ENCODE peak calls at places on chromosomes 13 and 19, in four cellular contexts. C is PC-3, A is IMR-90, V is mesenchymal stem cell. G is an unnamed sample.

GRCh38 chr13:76271728-76272232 is 614.4 kb downstream of the KCTD12 start:
- DNase-seq in C (no peak), A (peak; percentile 7), V (no peak), G (no peak)

GRCh38 chr13:87535911-87536310 is 135.3 kb upstream of the SLITRK5 start:
- DNase-seq in C (peak; percentile 3), A (no peak), V (no peak), G (no peak)

GRCh38 chr19:9711815-9712214 is 36.9 kb upstream of the ZNF562 start:
- DNase-seq in C (no peak), A (no peak), V (no peak), G (no peak)

GRCh38 chr19:1252818-1253513 is 4.6 kb downstream of the MIDN start:
- DNase-seq in C (peak; percentile 79), A (peak; percentile 97), V (peak; percentile 98), G (peak; percentile 96)

GRCh38 chr19:56547535-56547934 is 8.8 kb downstream of the ZFP28 start:
- DNase-seq in C (no peak), A (no peak), V (no peak), G (no peak)

GRCh38 chr19:29006057-29006735 is 206.8 kb downstream of the UQCRFS1 start:
- DNase-seq in C (no peak), A (peak; percentile 57), V (no peak), G (no peak)

GRCh38 chr13:71621152-71622124 is 245.6 kb downstream of the DACH1 start:
- DNase-seq in C (no peak), A (no peak), V (peak; percentile 34), G (no peak)

GRCh38 chr19:853014-853553 is 981 bp downstream of the ELANE start:
- DNase-seq in C (no peak), A (no peak), V (no peak), G (no peak)

GRCh38 chr13:30821421-30821820 is 84.7 kb upstream of the MEDAG start:
- DNase-seq in C (no peak), A (no peak), V (no peak), G (no peak)

GRCh38 chr13:93036380-93036779 is 190.2 kb upstream of the GPC6 start:
- DNase-seq in C (no peak), A (no peak), V (no peak), G (no peak)

GRCh38 chr19:15640294-15640903 is at the start of gene CYP4F3:
- DNase-seq in C (peak; percentile 87), A (no peak), V (no peak), G (no peak)

GRCh38 chr19:28372800-28373199 is 840.2 kb downstream of the UQCRFS1 start:
- DNase-seq in C (no peak), A (no peak), V (no peak), G (no peak)

GRCh38 chr19:10884273-10884672 is 12.9 kb downstream of the CARM1 start:
- DNase-seq in C (peak; percentile 65), A (peak; percentile 77), V (peak; percentile 89), G (no peak)

GRCh38 chr19:38213911-38214625 is 10.0 kb downstream of the DPF1 start:
- DNase-seq in C (peak; percentile 18), A (peak; percentile 61), V (peak; percentile 34), G (peak; percentile 59)

GRCh38 chr13:113356594-113356993 is 7.3 kb downstream of the GRTP1 start:
- DNase-seq in C (no peak), A (no peak), V (no peak), G (no peak)

GRCh38 chr19:12156254-12157058 is at the start of gene ZNF625:
- DNase-seq in C (peak; percentile 91), A (peak; percentile 87), V (peak; percentile 91), G (peak; percentile 61)

GRCh38 chr13:101326710-101327109 is 89.6 kb downstream of the NALCN start:
- DNase-seq in C (no peak), A (no peak), V (no peak), G (no peak)

GRCh38 chr19:56222901-56223300 is 20.8 kb downstream of the ZSCAN5C start:
- DNase-seq in C (no peak), A (no peak), V (no peak), G (no peak)

GRCh38 chr19:571127-571974 is 1.0 kb upstream of the BSG start:
- DNase-seq in C (peak; percentile 68), A (peak; percentile 35), V (peak; percentile 81), G (peak; percentile 81)

GRCh38 chr13:51370116-51370515 is 30.6 kb downstream of the SERPINE3 start:
- DNase-seq in C (no peak), A (peak; percentile 41), V (peak; percentile 77), G (no peak)

GRCh38 chr19:50377051-50377441 is 789 bp downstream of the NR1H2 start:
- DNase-seq in C (peak; percentile 43), A (no peak), V (peak; percentile 17), G (no peak)

DNA sequence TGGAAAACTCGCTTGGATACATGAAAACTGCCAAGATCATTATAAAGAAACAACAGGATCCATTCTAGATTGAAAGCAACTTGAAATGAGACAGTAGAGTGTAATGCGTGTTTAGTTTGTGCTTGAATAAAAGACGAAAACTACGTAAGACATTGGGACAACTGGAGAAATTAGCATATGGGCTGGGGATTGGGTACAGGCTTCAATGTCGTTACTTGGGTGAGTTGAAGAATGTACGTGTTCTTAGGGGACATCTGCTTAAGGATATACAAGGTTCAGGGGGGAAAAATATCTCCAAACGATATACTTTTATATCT is 471 bp upstream of the ERVK3-1 start:
- DNase-seq in C (no peak), A (no peak), V (no peak), G (no peak)
- H2AFZ ChIP-seq in C (peak overlapping the region; percentile 84), A (no peak overlapping the region), V (no peak overlapping the region), G (peak overlapping the region; percentile 90)

GRCh38 chr19:42113641-42114348 is 18.5 kb downstream of the POU2F2 start:
- DNase-seq in C (peak; percentile 92), A (peak; percentile 99), V (peak; percentile 98), G (peak; percentile 83)
- H3K9ac ChIP-seq in C (peak overlapping the region; percentile 63), A (peak overlapping the region; percentile 20), V (peak overlapping the region; percentile 87), G (no peak overlapping the region)

GRCh38 chr13:63208811-63209210 is 1793.2 kb upstream of the PCDH20 start:
- DNase-seq in C (no peak), A (peak; percentile 57), V (peak; percentile 28), G (no peak)
- H2AFZ ChIP-seq in C (no peak overlapping the region), A (no peak overlapping the region), V (no peak overlapping the region), G (no peak overlapping the region)

DNA sequence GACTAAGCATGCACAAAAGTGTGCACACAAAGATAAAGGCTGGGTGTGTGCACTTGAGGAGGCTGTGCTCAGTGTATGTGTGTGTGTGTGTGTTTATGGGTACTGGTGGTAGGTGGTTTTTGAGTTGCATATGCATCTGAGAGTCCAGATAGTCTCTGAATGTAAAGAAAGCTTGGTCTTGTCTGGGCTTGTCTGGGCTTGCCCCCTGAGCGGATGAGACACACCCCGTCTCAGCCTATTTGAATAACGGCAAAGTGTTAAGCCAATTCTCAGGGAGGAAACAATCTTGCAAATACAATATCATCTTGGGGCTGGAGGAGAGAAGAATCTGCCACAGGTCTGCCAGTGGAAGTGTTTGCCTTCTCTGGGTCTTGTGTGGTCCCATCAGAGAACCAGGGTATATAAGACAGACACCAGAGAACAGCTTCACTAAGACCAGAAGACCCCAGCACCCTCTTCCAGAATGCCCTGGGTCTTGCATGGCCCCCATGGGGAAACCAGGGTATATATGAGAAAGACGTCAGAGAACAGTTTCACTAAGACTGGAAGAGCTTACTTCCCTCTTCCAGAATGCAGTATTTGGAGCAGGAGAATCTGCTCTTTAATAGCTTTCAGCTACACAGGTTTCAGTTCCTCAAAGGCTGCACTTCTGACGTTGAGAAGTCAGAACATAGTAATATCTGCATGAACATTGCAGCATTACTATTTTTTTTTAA is 13.4 kb downstream of the CD70 start:
- DNase-seq in C (no peak), A (no peak), V (no peak), G (peak; percentile 91)
- H3K9ac ChIP-seq in C (no peak overlapping the region), A (no peak overlapping the region), V (no peak overlapping the region), G (peak overlapping the region; percentile 59)

DNA sequence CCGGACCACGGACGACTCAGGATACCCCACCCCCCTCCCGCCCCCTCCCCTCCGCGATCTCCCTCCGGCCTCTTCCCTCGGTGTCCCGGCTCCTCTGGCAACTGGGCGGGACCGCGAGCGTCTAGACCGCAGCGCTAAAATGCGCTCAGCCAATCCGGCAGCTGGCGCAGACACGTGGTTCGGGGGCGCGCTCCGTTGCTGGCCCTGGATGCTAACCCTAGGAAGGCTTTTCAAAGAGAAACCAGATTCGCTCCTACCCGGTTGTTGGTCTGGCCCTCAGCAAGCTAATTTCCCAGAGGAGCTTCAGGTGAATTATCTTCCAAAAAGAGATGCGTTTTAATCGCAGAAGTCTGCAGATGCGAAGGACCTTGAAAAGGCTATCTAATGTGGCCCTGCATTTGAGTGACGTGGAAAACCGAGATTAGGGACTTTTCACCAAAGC is at the start of gene DZIP1:
- DNase-seq in C (peak; percentile 40), A (peak; percentile 83), V (peak; percentile 90), G (no peak)
- H2AFZ ChIP-seq in C (peak within 1 kb of the TSS; percentile 97), A (peak within 1 kb of the TSS; percentile 95), V (peak within 1 kb of the TSS; percentile 89), G (no peak within 1 kb of the TSS)

GRCh38 chr19:39347332-39348227 is 5.4 kb downstream of the SAMD4B start:
- DNase-seq in C (no peak), A (peak; percentile 53), V (peak; percentile 49), G (no peak)

GRCh38 chr19:39345956-39346355 is 3.7 kb downstream of the SAMD4B start:
- DNase-seq in C (no peak), A (no peak), V (no peak), G (no peak)

GRCh38 chr19:39351537-39352037 is 9.4 kb downstream of the SAMD4B start:
- DNase-seq in C (no peak), A (peak; percentile 28), V (peak; percentile 51), G (no peak)

GRCh38 chr19:39350156-39350555 is 7.9 kb downstream of the SAMD4B start:
- DNase-seq in C (no peak), A (no peak), V (no peak), G (no peak)

DNA sequence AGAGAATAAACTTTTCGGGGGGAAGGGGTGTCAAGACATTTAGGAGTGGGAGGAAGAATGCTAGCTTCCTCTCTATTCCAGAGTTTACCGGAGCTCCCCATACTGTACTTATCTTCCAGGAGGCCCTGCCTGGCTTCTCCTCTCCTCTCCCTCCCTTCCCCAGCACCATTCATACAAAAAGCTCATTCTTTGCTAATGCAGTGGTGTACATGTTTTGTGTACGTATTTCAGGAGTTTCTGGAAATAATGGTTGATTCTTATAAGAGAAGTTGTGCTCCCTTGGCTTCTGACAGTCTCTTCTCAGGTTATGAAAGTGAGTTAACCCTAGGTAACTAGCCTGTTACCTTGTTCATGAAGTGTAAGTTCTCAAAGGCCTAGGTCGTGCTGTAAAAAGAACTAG is 7.1 kb downstream of the SAMD4B start:
- DNase-seq in C (no peak), A (no peak), V (no peak), G (no peak)
- H3K9ac ChIP-seq in C (no peak overlapping the region), A (no peak overlapping the region), V (peak overlapping the region; percentile 28), G (no peak overlapping the region)

DNA sequence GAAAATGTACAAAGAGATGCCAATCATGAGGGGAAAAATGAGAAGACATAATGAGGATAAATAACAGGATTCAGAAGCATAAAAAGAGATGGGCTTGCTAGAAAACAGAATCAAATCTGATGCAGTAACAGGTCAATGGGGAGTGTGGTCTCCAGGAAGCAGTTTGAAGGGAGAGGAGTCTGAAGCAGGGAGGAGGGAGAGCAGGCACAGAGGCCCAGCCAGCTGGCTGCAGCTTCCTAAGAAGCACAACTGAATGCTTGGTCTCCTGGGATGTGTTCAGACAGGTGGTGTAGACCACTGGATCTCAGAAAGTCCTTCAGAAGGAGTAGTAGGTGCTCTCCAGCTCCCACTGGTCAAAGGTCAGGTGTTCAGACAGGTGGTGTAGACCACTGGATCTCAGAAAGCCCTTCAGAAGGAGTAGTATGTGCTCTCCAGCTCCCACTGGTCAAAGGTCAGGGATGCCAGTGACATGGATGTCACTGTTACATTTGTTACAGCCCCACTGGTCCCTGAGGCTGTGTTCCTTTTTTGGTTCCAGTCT is 68.3 kb upstream of the UBAC2 start:
- DNase-seq in C (no peak), A (no peak), V (no peak), G (peak; percentile 16)
- H2AFZ ChIP-seq in C (no peak overlapping the region), A (no peak overlapping the region), V (no peak overlapping the region), G (no peak overlapping the region)